ENCODE peak calls at places on chromosome 16, in nine cellular contexts. One of them, this sample, is unnamed.

GRCh38 chr16:74607967-74608356 is 1.0 kb upstream of the GLG1 start:
- DNase-seq in left ventricle myocardium inferior: no peak
- DNase-seq in ovary: no peak
- DNase-seq in T-helper 9 cell: no peak
- DNase-seq in colonic mucosa: peak
- DNase-seq in stimulated activated CD4-positive, alpha-beta T cell treated with anti-CD3 and anti-CD28 coated beads, Interleukin-1b, Interleukin-23, amount 100 ng/mL, for 4 hours: no peak
- DNase-seq in NCI-H1092: no peak
- DNase-seq in mesenchymal stem cell: no peak
- DNase-seq in body of pancreas: no peak
- DNase-seq in this sample: no peak

GRCh38 chr16:48113471-48113870 is 42.3 kb downstream of the ABCC12 start:
- DNase-seq in left ventricle myocardium inferior: no peak
- DNase-seq in ovary: no peak
- DNase-seq in T-helper 9 cell: no peak
- DNase-seq in colonic mucosa: no peak
- DNase-seq in stimulated activated CD4-positive, alpha-beta T cell treated with anti-CD3 and anti-CD28 coated beads, Interleukin-1b, Interleukin-23, amount 100 ng/mL, for 4 hours: no peak
- DNase-seq in NCI-H1092: no peak
- DNase-seq in mesenchymal stem cell: no peak
- DNase-seq in body of pancreas: no peak
- DNase-seq in this sample: no peak

GRCh38 chr16:89581861-89582563 is 6.5 kb downstream of the CPNE7 start:
- DNase-seq in left ventricle myocardium inferior: no peak
- DNase-seq in ovary: no peak
- DNase-seq in T-helper 9 cell: no peak
- DNase-seq in colonic mucosa: peak
- DNase-seq in stimulated activated CD4-positive, alpha-beta T cell treated with anti-CD3 and anti-CD28 coated beads, Interleukin-1b, Interleukin-23, amount 100 ng/mL, for 4 hours: no peak
- DNase-seq in NCI-H1092: peak
- DNase-seq in mesenchymal stem cell: peak
- DNase-seq in body of pancreas: peak
- DNase-seq in this sample: no peak

GRCh38 chr16:31472559-31473203 is 729 bp downstream of the TGFB1I1 start:
- DNase-seq in left ventricle myocardium inferior: peak
- DNase-seq in ovary: peak
- DNase-seq in T-helper 9 cell: peak
- DNase-seq in colonic mucosa: peak
- DNase-seq in stimulated activated CD4-positive, alpha-beta T cell treated with anti-CD3 and anti-CD28 coated beads, Interleukin-1b, Interleukin-23, amount 100 ng/mL, for 4 hours: no peak
- DNase-seq in NCI-H1092: peak
- DNase-seq in mesenchymal stem cell: peak
- DNase-seq in body of pancreas: peak
- DNase-seq in this sample: peak

GRCh38 chr16:47815655-47816054 is 340.1 kb downstream of the ABCC12 start:
- DNase-seq in left ventricle myocardium inferior: no peak
- DNase-seq in ovary: no peak
- DNase-seq in T-helper 9 cell: no peak
- DNase-seq in colonic mucosa: no peak
- DNase-seq in stimulated activated CD4-positive, alpha-beta T cell treated with anti-CD3 and anti-CD28 coated beads, Interleukin-1b, Interleukin-23, amount 100 ng/mL, for 4 hours: no peak
- DNase-seq in NCI-H1092: no peak
- DNase-seq in mesenchymal stem cell: peak
- DNase-seq in body of pancreas: no peak
- DNase-seq in this sample: no peak

GRCh38 chr16:27924411-27925118 is 138.9 kb downstream of the GSG1L start:
- DNase-seq in left ventricle myocardium inferior: no peak
- DNase-seq in ovary: no peak
- DNase-seq in T-helper 9 cell: no peak
- DNase-seq in colonic mucosa: no peak
- DNase-seq in stimulated activated CD4-positive, alpha-beta T cell treated with anti-CD3 and anti-CD28 coated beads, Interleukin-1b, Interleukin-23, amount 100 ng/mL, for 4 hours: no peak
- DNase-seq in NCI-H1092: no peak
- DNase-seq in mesenchymal stem cell: no peak
- DNase-seq in body of pancreas: no peak
- DNase-seq in this sample: no peak

GRCh38 chr16:49932943-49933342 is 77.0 kb upstream of the ZNF423 start:
- DNase-seq in left ventricle myocardium inferior: peak
- DNase-seq in ovary: no peak
- DNase-seq in T-helper 9 cell: no peak
- DNase-seq in colonic mucosa: no peak
- DNase-seq in stimulated activated CD4-positive, alpha-beta T cell treated with anti-CD3 and anti-CD28 coated beads, Interleukin-1b, Interleukin-23, amount 100 ng/mL, for 4 hours: no peak
- DNase-seq in NCI-H1092: no peak
- DNase-seq in mesenchymal stem cell: no peak
- DNase-seq in body of pancreas: no peak
- DNase-seq in this sample: no peak

GRCh38 chr16:2486645-2487516 is 12.0 kb downstream of the TBC1D24 start:
- DNase-seq in left ventricle myocardium inferior: peak
- DNase-seq in ovary: no peak
- DNase-seq in T-helper 9 cell: peak
- DNase-seq in colonic mucosa: peak
- DNase-seq in stimulated activated CD4-positive, alpha-beta T cell treated with anti-CD3 and anti-CD28 coated beads, Interleukin-1b, Interleukin-23, amount 100 ng/mL, for 4 hours: peak
- DNase-seq in NCI-H1092: peak
- DNase-seq in mesenchymal stem cell: no peak
- DNase-seq in body of pancreas: peak
- DNase-seq in this sample: peak

GRCh38 chr16:4496305-4496704 is 20.1 kb downstream of the HMOX2 start:
- DNase-seq in left ventricle myocardium inferior: no peak
- DNase-seq in ovary: no peak
- DNase-seq in T-helper 9 cell: no peak
- DNase-seq in colonic mucosa: no peak
- DNase-seq in stimulated activated CD4-positive, alpha-beta T cell treated with anti-CD3 and anti-CD28 coated beads, Interleukin-1b, Interleukin-23, amount 100 ng/mL, for 4 hours: no peak
- DNase-seq in NCI-H1092: no peak
- DNase-seq in mesenchymal stem cell: peak
- DNase-seq in body of pancreas: no peak
- DNase-seq in this sample: no peak

GRCh38 chr16:58197314-58198012 is 443 bp downstream of the CSNK2A2 start:
- DNase-seq in left ventricle myocardium inferior: no peak
- DNase-seq in ovary: no peak
- DNase-seq in T-helper 9 cell: no peak
- DNase-seq in colonic mucosa: no peak
- DNase-seq in stimulated activated CD4-positive, alpha-beta T cell treated with anti-CD3 and anti-CD28 coated beads, Interleukin-1b, Interleukin-23, amount 100 ng/mL, for 4 hours: no peak
- DNase-seq in NCI-H1092: no peak
- DNase-seq in mesenchymal stem cell: peak
- DNase-seq in body of pancreas: no peak
- DNase-seq in this sample: no peak

GRCh38 chr16:57475711-57476339 is 10.5 kb downstream of the DOK4 start:
- DNase-seq in left ventricle myocardium inferior: no peak
- DNase-seq in ovary: no peak
- DNase-seq in T-helper 9 cell: peak
- DNase-seq in colonic mucosa: no peak
- DNase-seq in stimulated activated CD4-positive, alpha-beta T cell treated with anti-CD3 and anti-CD28 coated beads, Interleukin-1b, Interleukin-23, amount 100 ng/mL, for 4 hours: peak
- DNase-seq in NCI-H1092: peak
- DNase-seq in mesenchymal stem cell: peak
- DNase-seq in body of pancreas: no peak
- DNase-seq in this sample: peak

GRCh38 chr16:67882374-67883145 is 2.1 kb upstream of the NRN1L start:
- DNase-seq in left ventricle myocardium inferior: peak
- DNase-seq in ovary: no peak
- DNase-seq in T-helper 9 cell: no peak
- DNase-seq in colonic mucosa: no peak
- DNase-seq in stimulated activated CD4-positive, alpha-beta T cell treated with anti-CD3 and anti-CD28 coated beads, Interleukin-1b, Interleukin-23, amount 100 ng/mL, for 4 hours: no peak
- DNase-seq in NCI-H1092: no peak
- DNase-seq in mesenchymal stem cell: no peak
- DNase-seq in body of pancreas: no peak
- DNase-seq in this sample: no peak

GRCh38 chr16:88013091-88013609 is 61.9 kb downstream of the BANP start:
- DNase-seq in left ventricle myocardium inferior: no peak
- DNase-seq in ovary: no peak
- DNase-seq in T-helper 9 cell: no peak
- DNase-seq in colonic mucosa: peak
- DNase-seq in stimulated activated CD4-positive, alpha-beta T cell treated with anti-CD3 and anti-CD28 coated beads, Interleukin-1b, Interleukin-23, amount 100 ng/mL, for 4 hours: no peak
- DNase-seq in NCI-H1092: no peak
- DNase-seq in mesenchymal stem cell: peak
- DNase-seq in body of pancreas: no peak
- DNase-seq in this sample: no peak

GRCh38 chr16:51556694-51557327 is 405.7 kb upstream of the SALL1 start:
- DNase-seq in left ventricle myocardium inferior: no peak
- DNase-seq in ovary: peak
- DNase-seq in T-helper 9 cell: no peak
- DNase-seq in colonic mucosa: no peak
- DNase-seq in stimulated activated CD4-positive, alpha-beta T cell treated with anti-CD3 and anti-CD28 coated beads, Interleukin-1b, Interleukin-23, amount 100 ng/mL, for 4 hours: no peak
- DNase-seq in NCI-H1092: no peak
- DNase-seq in mesenchymal stem cell: peak
- DNase-seq in body of pancreas: peak
- DNase-seq in this sample: no peak

GRCh38 chr16:47045023-47045422 is 71.5 kb upstream of the DNAJA2 start:
- DNase-seq in left ventricle myocardium inferior: no peak
- DNase-seq in ovary: no peak
- DNase-seq in T-helper 9 cell: no peak
- DNase-seq in colonic mucosa: no peak
- DNase-seq in stimulated activated CD4-positive, alpha-beta T cell treated with anti-CD3 and anti-CD28 coated beads, Interleukin-1b, Interleukin-23, amount 100 ng/mL, for 4 hours: no peak
- DNase-seq in NCI-H1092: no peak
- DNase-seq in mesenchymal stem cell: peak
- DNase-seq in body of pancreas: no peak
- DNase-seq in this sample: no peak

GRCh38 chr16:28981517-28981916 is 3.3 kb upstream of the LAT start:
- DNase-seq in left ventricle myocardium inferior: no peak
- DNase-seq in ovary: no peak
- DNase-seq in T-helper 9 cell: no peak
- DNase-seq in colonic mucosa: peak
- DNase-seq in stimulated activated CD4-positive, alpha-beta T cell treated with anti-CD3 and anti-CD28 coated beads, Interleukin-1b, Interleukin-23, amount 100 ng/mL, for 4 hours: peak
- DNase-seq in NCI-H1092: no peak
- DNase-seq in mesenchymal stem cell: no peak
- DNase-seq in body of pancreas: no peak
- DNase-seq in this sample: no peak

GRCh38 chr16:24853169-24853824 is 7.5 kb downstream of the SLC5A11 start:
- DNase-seq in left ventricle myocardium inferior: no peak
- DNase-seq in ovary: no peak
- DNase-seq in T-helper 9 cell: no peak
- DNase-seq in colonic mucosa: no peak
- DNase-seq in stimulated activated CD4-positive, alpha-beta T cell treated with anti-CD3 and anti-CD28 coated beads, Interleukin-1b, Interleukin-23, amount 100 ng/mL, for 4 hours: no peak
- DNase-seq in NCI-H1092: no peak
- DNase-seq in mesenchymal stem cell: no peak
- DNase-seq in body of pancreas: no peak
- DNase-seq in this sample: no peak

GRCh38 chr16:66954097-66954659 is 6.9 kb upstream of the CES3 start:
- DNase-seq in left ventricle myocardium inferior: peak
- DNase-seq in ovary: peak
- DNase-seq in T-helper 9 cell: peak
- DNase-seq in colonic mucosa: peak
- DNase-seq in stimulated activated CD4-positive, alpha-beta T cell treated with anti-CD3 and anti-CD28 coated beads, Interleukin-1b, Interleukin-23, amount 100 ng/mL, for 4 hours: peak
- DNase-seq in NCI-H1092: peak
- DNase-seq in mesenchymal stem cell: peak
- DNase-seq in body of pancreas: peak
- DNase-seq in this sample: peak

GRCh38 chr16:4586297-4586696 is 28.4 kb downstream of the UBALD1 start:
- DNase-seq in left ventricle myocardium inferior: no peak
- DNase-seq in ovary: no peak
- DNase-seq in T-helper 9 cell: no peak
- DNase-seq in colonic mucosa: no peak
- DNase-seq in stimulated activated CD4-positive, alpha-beta T cell treated with anti-CD3 and anti-CD28 coated beads, Interleukin-1b, Interleukin-23, amount 100 ng/mL, for 4 hours: no peak
- DNase-seq in NCI-H1092: no peak
- DNase-seq in mesenchymal stem cell: no peak
- DNase-seq in body of pancreas: no peak
- DNase-seq in this sample: no peak

GRCh38 chr16:75679366-75679765 is 2.6 kb upstream of the CPHXL2 start:
- DNase-seq in left ventricle myocardium inferior: no peak
- DNase-seq in ovary: no peak
- DNase-seq in T-helper 9 cell: no peak
- DNase-seq in colonic mucosa: no peak
- DNase-seq in stimulated activated CD4-positive, alpha-beta T cell treated with anti-CD3 and anti-CD28 coated beads, Interleukin-1b, Interleukin-23, amount 100 ng/mL, for 4 hours: no peak
- DNase-seq in NCI-H1092: no peak
- DNase-seq in mesenchymal stem cell: no peak
- DNase-seq in body of pancreas: no peak
- DNase-seq in this sample: no peak

GRCh38 chr16:30721167-30721566 is 22.2 kb downstream of the SRCAP start:
- DNase-seq in left ventricle myocardium inferior: no peak
- DNase-seq in ovary: no peak
- DNase-seq in T-helper 9 cell: no peak
- DNase-seq in colonic mucosa: no peak
- DNase-seq in stimulated activated CD4-positive, alpha-beta T cell treated with anti-CD3 and anti-CD28 coated beads, Interleukin-1b, Interleukin-23, amount 100 ng/mL, for 4 hours: no peak
- DNase-seq in NCI-H1092: no peak
- DNase-seq in mesenchymal stem cell: no peak
- DNase-seq in body of pancreas: no peak
- DNase-seq in this sample: no peak

GRCh38 chr16:4227040-4227332 is 14.9 kb downstream of the SRL start:
- DNase-seq in left ventricle myocardium inferior: no peak
- DNase-seq in ovary: no peak
- DNase-seq in T-helper 9 cell: no peak
- DNase-seq in colonic mucosa: no peak
- DNase-seq in stimulated activated CD4-positive, alpha-beta T cell treated with anti-CD3 and anti-CD28 coated beads, Interleukin-1b, Interleukin-23, amount 100 ng/mL, for 4 hours: no peak
- DNase-seq in NCI-H1092: no peak
- DNase-seq in mesenchymal stem cell: no peak
- DNase-seq in body of pancreas: no peak
- DNase-seq in this sample: no peak

GRCh38 chr16:83402969-83403368 is 404.8 kb upstream of the HSBP1 start:
- DNase-seq in left ventricle myocardium inferior: no peak
- DNase-seq in ovary: no peak
- DNase-seq in T-helper 9 cell: no peak
- DNase-seq in colonic mucosa: no peak
- DNase-seq in stimulated activated CD4-positive, alpha-beta T cell treated with anti-CD3 and anti-CD28 coated beads, Interleukin-1b, Interleukin-23, amount 100 ng/mL, for 4 hours: no peak
- DNase-seq in NCI-H1092: peak
- DNase-seq in mesenchymal stem cell: peak
- DNase-seq in body of pancreas: no peak
- DNase-seq in this sample: no peak

GRCh38 chr16:84277244-84277823 is 17.3 kb upstream of the WFDC1 start:
- DNase-seq in left ventricle myocardium inferior: peak
- DNase-seq in ovary: peak
- DNase-seq in T-helper 9 cell: peak
- DNase-seq in colonic mucosa: peak
- DNase-seq in stimulated activated CD4-positive, alpha-beta T cell treated with anti-CD3 and anti-CD28 coated beads, Interleukin-1b, Interleukin-23, amount 100 ng/mL, for 4 hours: peak
- DNase-seq in NCI-H1092: peak
- DNase-seq in mesenchymal stem cell: peak
- DNase-seq in body of pancreas: peak
- DNase-seq in this sample: peak

GRCh38 chr16:65468121-65468520 is 346.3 kb upstream of the CDH11 start:
- DNase-seq in left ventricle myocardium inferior: no peak
- DNase-seq in ovary: no peak
- DNase-seq in T-helper 9 cell: no peak
- DNase-seq in colonic mucosa: no peak
- DNase-seq in stimulated activated CD4-positive, alpha-beta T cell treated with anti-CD3 and anti-CD28 coated beads, Interleukin-1b, Interleukin-23, amount 100 ng/mL, for 4 hours: no peak
- DNase-seq in NCI-H1092: no peak
- DNase-seq in mesenchymal stem cell: no peak
- DNase-seq in body of pancreas: no peak
- DNase-seq in this sample: no peak

GRCh38 chr16:67431077-67431804 is at the start of gene HSD11B2:
- DNase-seq in left ventricle myocardium inferior: peak
- DNase-seq in ovary: peak
- DNase-seq in T-helper 9 cell: no peak
- DNase-seq in colonic mucosa: peak
- DNase-seq in stimulated activated CD4-positive, alpha-beta T cell treated with anti-CD3 and anti-CD28 coated beads, Interleukin-1b, Interleukin-23, amount 100 ng/mL, for 4 hours: no peak
- DNase-seq in NCI-H1092: peak
- DNase-seq in mesenchymal stem cell: peak
- DNase-seq in body of pancreas: peak
- DNase-seq in this sample: peak

GRCh38 chr16:57191056-57191536 is 5.0 kb downstream of the RSPRY1 start:
- DNase-seq in left ventricle myocardium inferior: no peak
- DNase-seq in ovary: no peak
- DNase-seq in T-helper 9 cell: no peak
- DNase-seq in colonic mucosa: no peak
- DNase-seq in stimulated activated CD4-positive, alpha-beta T cell treated with anti-CD3 and anti-CD28 coated beads, Interleukin-1b, Interleukin-23, amount 100 ng/mL, for 4 hours: no peak
- DNase-seq in NCI-H1092: no peak
- DNase-seq in mesenchymal stem cell: peak
- DNase-seq in body of pancreas: no peak
- DNase-seq in this sample: no peak

GRCh38 chr16:69311533-69312388 is 611 bp downstream of the VPS4A start:
- DNase-seq in left ventricle myocardium inferior: no peak
- DNase-seq in ovary: no peak
- DNase-seq in T-helper 9 cell: peak
- DNase-seq in colonic mucosa: peak
- DNase-seq in stimulated activated CD4-positive, alpha-beta T cell treated with anti-CD3 and anti-CD28 coated beads, Interleukin-1b, Interleukin-23, amount 100 ng/mL, for 4 hours: no peak
- DNase-seq in NCI-H1092: peak
- DNase-seq in mesenchymal stem cell: peak
- DNase-seq in body of pancreas: peak
- DNase-seq in this sample: peak

GRCh38 chr16:84738255-84739038 is 38.6 kb downstream of the USP10 start:
- DNase-seq in left ventricle myocardium inferior: peak
- DNase-seq in ovary: peak
- DNase-seq in T-helper 9 cell: peak
- DNase-seq in colonic mucosa: peak
- DNase-seq in stimulated activated CD4-positive, alpha-beta T cell treated with anti-CD3 and anti-CD28 coated beads, Interleukin-1b, Interleukin-23, amount 100 ng/mL, for 4 hours: peak
- DNase-seq in NCI-H1092: peak
- DNase-seq in mesenchymal stem cell: peak
- DNase-seq in body of pancreas: peak
- DNase-seq in this sample: peak

GRCh38 chr16:81437860-81438259 is 6.7 kb upstream of the CMIP start:
- DNase-seq in left ventricle myocardium inferior: no peak
- DNase-seq in ovary: no peak
- DNase-seq in T-helper 9 cell: no peak
- DNase-seq in colonic mucosa: no peak
- DNase-seq in stimulated activated CD4-positive, alpha-beta T cell treated with anti-CD3 and anti-CD28 coated beads, Interleukin-1b, Interleukin-23, amount 100 ng/mL, for 4 hours: no peak
- DNase-seq in NCI-H1092: no peak
- DNase-seq in mesenchymal stem cell: no peak
- DNase-seq in body of pancreas: peak
- DNase-seq in this sample: no peak

GRCh38 chr16:5551909-5552308 is 454.3 kb upstream of the EEF2KMT start:
- DNase-seq in left ventricle myocardium inferior: no peak
- DNase-seq in ovary: no peak
- DNase-seq in T-helper 9 cell: no peak
- DNase-seq in colonic mucosa: no peak
- DNase-seq in stimulated activated CD4-positive, alpha-beta T cell treated with anti-CD3 and anti-CD28 coated beads, Interleukin-1b, Interleukin-23, amount 100 ng/mL, for 4 hours: no peak
- DNase-seq in NCI-H1092: no peak
- DNase-seq in mesenchymal stem cell: no peak
- DNase-seq in body of pancreas: no peak
- DNase-seq in this sample: no peak

This sample was measured in Peyer's patch.